ENCODE peak calls at places on chromosomes 16 and 17, in four cellular contexts. F is activated CD8-positive, alpha-beta memory T cell treated with anti-CD3 and anti-CD28 coated beads, Interleukin-2, amount 50 U/mL, for 48 hours; N is fibroblast of lung; A is lung microvascular endothelial cell. S is an unnamed sample.

GRCh38 chr17:58534331-58534730 is 19.9 kb upstream of the MTMR4 start:
- DNase-seq in A (no peak), F (no peak), N (no peak), S (no peak)

GRCh38 chr16:57419506-57419905 is 14.9 kb downstream of the CCL17 start:
- DNase-seq in N (no peak), A (no peak), F (no peak), S (no peak)

GRCh38 chr16:30805370-30806169 is 18.6 kb upstream of the ZNF629 start:
- DNase-seq in A (peak; percentile 74), N (peak; percentile 83), F (peak; percentile 76), S (peak; percentile 90)

GRCh38 chr16:54934536-54935410 is 4.1 kb downstream of the IRX5 start:
- DNase-seq in A (no peak), F (no peak), N (no peak), S (peak; percentile 76)

GRCh38 chr17:45429338-45430005 is 3.2 kb downstream of the ARHGAP27 start:
- DNase-seq in F (no peak), A (no peak), N (no peak), S (no peak)

GRCh38 chr17:53538129-53538617 is 284.6 kb upstream of the KIF2B start:
- DNase-seq in N (no peak), F (no peak), A (no peak), S (no peak)

GRCh38 chr16:78513838-78514237 is 414.4 kb downstream of the WWOX start:
- DNase-seq in A (no peak), F (no peak), N (peak; percentile 49), S (no peak)

GRCh38 chr17:3598078-3598477 is 11.1 kb downstream of the TRPV1 start:
- DNase-seq in N (no peak), F (no peak), A (no peak), S (no peak)

GRCh38 chr16:89370081-89370511 is 120.3 kb downstream of the ANKRD11 start:
- DNase-seq in N (no peak), A (no peak), F (no peak), S (no peak)

GRCh38 chr16:4298761-4299522 is 16.9 kb upstream of the GLIS2 start:
- DNase-seq in A (no peak), N (peak; percentile 89), F (no peak), S (peak; percentile 92)

GRCh38 chr17:36657763-36658490 is 56.5 kb downstream of the MRM1 start:
- DNase-seq in N (no peak), A (no peak), F (peak; percentile 66), S (no peak)